ENCODE peak calls at places on chromosomes 16 and 17, in eight cellular contexts. One of them, this sample, is unnamed.

GRCh38 chr17:10761281-10761680 is 31.5 kb upstream of the TMEM220 start:
- DNase-seq in body of pancreas: no peak
- DNase-seq in fibroblast of pulmonary artery: no peak
- DNase-seq in Peyer's patch: no peak
- DNase-seq in mucosa of descending colon: no peak
- DNase-seq in uterus: no peak
- DNase-seq in IMR-90: no peak
- DNase-seq in choroid plexus epithelial cell: no peak
- DNase-seq in this sample: no peak

GRCh38 chr16:59729613-59730012 is 995.5 kb upstream of the GOT2 start:
- DNase-seq in fibroblast of pulmonary artery: no peak
- DNase-seq in uterus: no peak
- DNase-seq in body of pancreas: no peak
- DNase-seq in IMR-90: no peak
- DNase-seq in choroid plexus epithelial cell: no peak
- DNase-seq in Peyer's patch: no peak
- DNase-seq in mucosa of descending colon: no peak
- DNase-seq in this sample: no peak

GRCh38 chr17:28112199-28112995 is 69.9 kb downstream of the NLK start:
- DNase-seq in choroid plexus epithelial cell: peak; percentile 68
- DNase-seq in Peyer's patch: no peak
- DNase-seq in fibroblast of pulmonary artery: peak; percentile 53
- DNase-seq in uterus: no peak
- DNase-seq in IMR-90: peak; percentile 35
- DNase-seq in body of pancreas: no peak
- DNase-seq in mucosa of descending colon: no peak
- DNase-seq in this sample: peak; percentile 8

GRCh38 chr16:79163666-79164377 is 436.7 kb downstream of the MAF start:
- DNase-seq in mucosa of descending colon: no peak
- DNase-seq in choroid plexus epithelial cell: no peak
- DNase-seq in Peyer's patch: peak; percentile 18
- DNase-seq in uterus: no peak
- DNase-seq in IMR-90: no peak
- DNase-seq in fibroblast of pulmonary artery: no peak
- DNase-seq in body of pancreas: no peak
- DNase-seq in this sample: no peak

GRCh38 chr17:18044609-18045008 is 5.4 kb downstream of the GID4 start:
- DNase-seq in uterus: no peak
- DNase-seq in Peyer's patch: no peak
- DNase-seq in IMR-90: no peak
- DNase-seq in mucosa of descending colon: no peak
- DNase-seq in fibroblast of pulmonary artery: no peak
- DNase-seq in choroid plexus epithelial cell: no peak
- DNase-seq in body of pancreas: no peak
- DNase-seq in this sample: no peak

GRCh38 chr17:40602445-40603443 is 37.5 kb upstream of the CCR7 start:
- DNase-seq in fibroblast of pulmonary artery: no peak
- DNase-seq in uterus: no peak
- DNase-seq in choroid plexus epithelial cell: no peak
- DNase-seq in IMR-90: no peak
- DNase-seq in body of pancreas: no peak
- DNase-seq in Peyer's patch: peak; percentile 46
- DNase-seq in mucosa of descending colon: no peak
- DNase-seq in this sample: no peak

GRCh38 chr17:12288007-12288406 is 267.3 kb downstream of the MAP2K4 start:
- DNase-seq in fibroblast of pulmonary artery: no peak
- DNase-seq in IMR-90: peak; percentile 15
- DNase-seq in uterus: no peak
- DNase-seq in body of pancreas: no peak
- DNase-seq in Peyer's patch: no peak
- DNase-seq in choroid plexus epithelial cell: no peak
- DNase-seq in mucosa of descending colon: no peak
- DNase-seq in this sample: no peak

GRCh38 chr17:80751460-80752368 is 207.1 kb downstream of the RPTOR start:
- DNase-seq in IMR-90: peak; percentile 58
- DNase-seq in fibroblast of pulmonary artery: no peak
- DNase-seq in uterus: peak; percentile 33
- DNase-seq in mucosa of descending colon: no peak
- DNase-seq in choroid plexus epithelial cell: peak; percentile 77
- DNase-seq in body of pancreas: no peak
- DNase-seq in Peyer's patch: no peak
- DNase-seq in this sample: no peak

GRCh38 chr17:40854175-40854814 is 12.7 kb downstream of the KRT12 start:
- DNase-seq in mucosa of descending colon: no peak
- DNase-seq in uterus: no peak
- DNase-seq in body of pancreas: no peak
- DNase-seq in fibroblast of pulmonary artery: peak; percentile 87
- DNase-seq in Peyer's patch: no peak
- DNase-seq in IMR-90: peak; percentile 93
- DNase-seq in choroid plexus epithelial cell: peak; percentile 90
- DNase-seq in this sample: peak; percentile 88

GRCh38 chr17:73798111-73798748 is 154.0 kb upstream of the SDK2 start:
- DNase-seq in uterus: no peak
- DNase-seq in Peyer's patch: no peak
- DNase-seq in IMR-90: peak; percentile 45
- DNase-seq in mucosa of descending colon: no peak
- DNase-seq in choroid plexus epithelial cell: peak; percentile 94
- DNase-seq in body of pancreas: peak; percentile 21
- DNase-seq in fibroblast of pulmonary artery: peak; percentile 91
- DNase-seq in this sample: peak; percentile 52

GRCh38 chr17:28369684-28370034 is 448 bp downstream of the VTN start:
- DNase-seq in uterus: no peak
- DNase-seq in Peyer's patch: no peak
- DNase-seq in mucosa of descending colon: no peak
- DNase-seq in choroid plexus epithelial cell: no peak
- DNase-seq in fibroblast of pulmonary artery: no peak
- DNase-seq in IMR-90: no peak
- DNase-seq in body of pancreas: no peak
- DNase-seq in this sample: no peak

GRCh38 chr16:24497405-24497804 is 42.0 kb upstream of the RBBP6 start:
- DNase-seq in Peyer's patch: no peak
- DNase-seq in uterus: no peak
- DNase-seq in body of pancreas: no peak
- DNase-seq in fibroblast of pulmonary artery: peak; percentile 10
- DNase-seq in choroid plexus epithelial cell: peak; percentile 50
- DNase-seq in IMR-90: peak; percentile 8
- DNase-seq in mucosa of descending colon: no peak
- DNase-seq in this sample: peak; percentile 64

GRCh38 chr16:47143329-47143676 is 442 bp downstream of the NETO2 start:
- DNase-seq in fibroblast of pulmonary artery: peak; percentile 74
- DNase-seq in Peyer's patch: peak; percentile 45
- DNase-seq in IMR-90: peak; percentile 63
- DNase-seq in uterus: peak; percentile 16
- DNase-seq in body of pancreas: peak; percentile 31
- DNase-seq in mucosa of descending colon: peak; percentile 74
- DNase-seq in choroid plexus epithelial cell: peak; percentile 68
- DNase-seq in this sample: peak; percentile 80

GRCh38 chr16:68636064-68636551 is 9.0 kb upstream of the CDH3 start:
- DNase-seq in Peyer's patch: no peak
- DNase-seq in IMR-90: no peak
- DNase-seq in mucosa of descending colon: no peak
- DNase-seq in fibroblast of pulmonary artery: peak; percentile 31
- DNase-seq in choroid plexus epithelial cell: no peak
- DNase-seq in uterus: peak; percentile 48
- DNase-seq in body of pancreas: no peak
- DNase-seq in this sample: peak; percentile 99

GRCh38 chr17:28188841-28189263 is 130.1 kb upstream of the TMEM97 start:
- DNase-seq in uterus: no peak
- DNase-seq in IMR-90: peak; percentile 78
- DNase-seq in choroid plexus epithelial cell: peak; percentile 43
- DNase-seq in body of pancreas: no peak
- DNase-seq in mucosa of descending colon: no peak
- DNase-seq in fibroblast of pulmonary artery: no peak
- DNase-seq in Peyer's patch: no peak
- DNase-seq in this sample: peak; percentile 88

GRCh38 chr17:79565606-79566250 is 45.1 kb downstream of the RBFOX3 start:
- DNase-seq in body of pancreas: no peak
- DNase-seq in fibroblast of pulmonary artery: no peak
- DNase-seq in IMR-90: no peak
- DNase-seq in Peyer's patch: no peak
- DNase-seq in mucosa of descending colon: no peak
- DNase-seq in uterus: no peak
- DNase-seq in choroid plexus epithelial cell: no peak
- DNase-seq in this sample: no peak

GRCh38 chr16:85986931-85987749 is 88.2 kb downstream of the IRF8 start:
- DNase-seq in choroid plexus epithelial cell: no peak
- DNase-seq in fibroblast of pulmonary artery: no peak
- DNase-seq in mucosa of descending colon: no peak
- DNase-seq in IMR-90: no peak
- DNase-seq in Peyer's patch: no peak
- DNase-seq in body of pancreas: no peak
- DNase-seq in uterus: no peak
- DNase-seq in this sample: no peak

GRCh38 chr17:60135951-60136666 is 13.7 kb upstream of the CA4 start:
- DNase-seq in body of pancreas: peak; percentile 10
- DNase-seq in uterus: no peak
- DNase-seq in mucosa of descending colon: peak; percentile 34
- DNase-seq in choroid plexus epithelial cell: no peak
- DNase-seq in IMR-90: no peak
- DNase-seq in Peyer's patch: no peak
- DNase-seq in fibroblast of pulmonary artery: no peak
- DNase-seq in this sample: no peak

GRCh38 chr16:27676807-27677206 is 126.9 kb downstream of the KATNIP start:
- DNase-seq in IMR-90: peak; percentile 80
- DNase-seq in fibroblast of pulmonary artery: peak; percentile 25
- DNase-seq in body of pancreas: no peak
- DNase-seq in mucosa of descending colon: no peak
- DNase-seq in choroid plexus epithelial cell: peak; percentile 49
- DNase-seq in uterus: no peak
- DNase-seq in Peyer's patch: no peak
- DNase-seq in this sample: no peak

GRCh38 chr17:77212081-77212832 is 71.5 kb downstream of the SEC14L1 start:
- DNase-seq in IMR-90: no peak
- DNase-seq in body of pancreas: no peak
- DNase-seq in fibroblast of pulmonary artery: no peak
- DNase-seq in mucosa of descending colon: peak; percentile 38
- DNase-seq in choroid plexus epithelial cell: no peak
- DNase-seq in uterus: no peak
- DNase-seq in Peyer's patch: peak; percentile 67
- DNase-seq in this sample: no peak
- H3K4me3 ChIP-seq in IMR-90: no peak overlapping the region
- H3K4me3 ChIP-seq in body of pancreas: no peak overlapping the region
- H3K4me3 ChIP-seq in fibroblast of pulmonary artery: no peak overlapping the region
- H3K4me3 ChIP-seq in mucosa of descending colon: no peak overlapping the region
- H3K4me3 ChIP-seq in choroid plexus epithelial cell: no peak overlapping the region
- H3K4me3 ChIP-seq in uterus: no peak overlapping the region
- H3K4me3 ChIP-seq in Peyer's patch: no peak overlapping the region
- H3K4me3 ChIP-seq in this sample: no peak overlapping the region

GRCh38 chr16:83995756-83996155 is 27.7 kb downstream of the NECAB2 start:
- DNase-seq in fibroblast of pulmonary artery: no peak
- DNase-seq in IMR-90: peak; percentile 10
- DNase-seq in uterus: no peak
- DNase-seq in choroid plexus epithelial cell: peak; percentile 92
- DNase-seq in body of pancreas: peak; percentile 25
- DNase-seq in mucosa of descending colon: no peak
- DNase-seq in Peyer's patch: no peak
- DNase-seq in this sample: peak; percentile 39

GRCh38 chr16:83994703-83995102 is 26.7 kb downstream of the NECAB2 start:
- DNase-seq in body of pancreas: no peak
- DNase-seq in uterus: no peak
- DNase-seq in fibroblast of pulmonary artery: peak; percentile 30
- DNase-seq in Peyer's patch: no peak
- DNase-seq in mucosa of descending colon: no peak
- DNase-seq in choroid plexus epithelial cell: peak; percentile 38
- DNase-seq in IMR-90: peak; percentile 22
- DNase-seq in this sample: no peak

GRCh38 chr16:83994087-83994486 is 26.0 kb downstream of the NECAB2 start:
- DNase-seq in uterus: no peak
- DNase-seq in mucosa of descending colon: no peak
- DNase-seq in Peyer's patch: no peak
- DNase-seq in IMR-90: peak; percentile 95
- DNase-seq in choroid plexus epithelial cell: peak; percentile 96
- DNase-seq in body of pancreas: no peak
- DNase-seq in fibroblast of pulmonary artery: peak; percentile 95
- DNase-seq in this sample: peak; percentile 96

GRCh38 chr16:83998091-83998490 is 30.0 kb downstream of the NECAB2 start:
- DNase-seq in mucosa of descending colon: no peak
- DNase-seq in IMR-90: no peak
- DNase-seq in choroid plexus epithelial cell: no peak
- DNase-seq in fibroblast of pulmonary artery: no peak
- DNase-seq in Peyer's patch: no peak
- DNase-seq in body of pancreas: no peak
- DNase-seq in uterus: no peak
- DNase-seq in this sample: no peak

GRCh38 chr16:83996481-83997252 is 28.6 kb downstream of the NECAB2 start:
- DNase-seq in Peyer's patch: no peak
- DNase-seq in mucosa of descending colon: no peak
- DNase-seq in uterus: no peak
- DNase-seq in fibroblast of pulmonary artery: no peak
- DNase-seq in body of pancreas: no peak
- DNase-seq in choroid plexus epithelial cell: no peak
- DNase-seq in IMR-90: no peak
- DNase-seq in this sample: no peak
- TF ChIP-seq CTCF in Peyer's patch: no peak
- TF ChIP-seq CTCF in mucosa of descending colon: no peak
- TF ChIP-seq CTCF in uterus: no peak
- TF ChIP-seq CTCF in fibroblast of pulmonary artery: peak; percentile 8
- TF ChIP-seq CTCF in body of pancreas: no peak
- TF ChIP-seq CTCF in choroid plexus epithelial cell: no peak
- TF ChIP-seq CTCF in IMR-90: no peak
- TF ChIP-seq CTCF in this sample: no peak

GRCh38 chr17:72123964-72124791 is 3.4 kb downstream of the SOX9 start:
- DNase-seq in IMR-90: no peak
- DNase-seq in Peyer's patch: no peak
- DNase-seq in choroid plexus epithelial cell: no peak
- DNase-seq in uterus: no peak
- DNase-seq in fibroblast of pulmonary artery: peak; percentile 22
- DNase-seq in body of pancreas: peak; percentile 26
- DNase-seq in mucosa of descending colon: no peak
- DNase-seq in this sample: peak; percentile 24

GRCh38 chr17:72123496-72123963 is 2.7 kb downstream of the SOX9 start:
- DNase-seq in choroid plexus epithelial cell: no peak
- DNase-seq in uterus: no peak
- DNase-seq in IMR-90: no peak
- DNase-seq in fibroblast of pulmonary artery: no peak
- DNase-seq in Peyer's patch: no peak
- DNase-seq in mucosa of descending colon: peak; percentile 59
- DNase-seq in body of pancreas: no peak
- DNase-seq in this sample: no peak

GRCh38 chr17:72125742-72126141 is 4.9 kb downstream of the SOX9 start:
- DNase-seq in body of pancreas: no peak
- DNase-seq in Peyer's patch: no peak
- DNase-seq in choroid plexus epithelial cell: no peak
- DNase-seq in uterus: no peak
- DNase-seq in mucosa of descending colon: no peak
- DNase-seq in fibroblast of pulmonary artery: peak; percentile 59
- DNase-seq in IMR-90: peak; percentile 62
- DNase-seq in this sample: peak; percentile 66

GRCh38 chr17:72126575-72127486 is 6.0 kb downstream of the SOX9 start:
- DNase-seq in fibroblast of pulmonary artery: peak; percentile 56
- DNase-seq in body of pancreas: peak; percentile 40
- DNase-seq in uterus: no peak
- DNase-seq in mucosa of descending colon: no peak
- DNase-seq in IMR-90: peak; percentile 83
- DNase-seq in choroid plexus epithelial cell: peak; percentile 42
- DNase-seq in Peyer's patch: no peak
- DNase-seq in this sample: peak; percentile 67

GRCh38 chr17:72125226-72125651 is 4.4 kb downstream of the SOX9 start:
- DNase-seq in body of pancreas: no peak
- DNase-seq in IMR-90: peak; percentile 61
- DNase-seq in uterus: no peak
- DNase-seq in fibroblast of pulmonary artery: peak; percentile 24
- DNase-seq in mucosa of descending colon: no peak
- DNase-seq in choroid plexus epithelial cell: no peak
- DNase-seq in Peyer's patch: no peak
- DNase-seq in this sample: peak; percentile 63
- H3K4me3 ChIP-seq in body of pancreas: no peak overlapping the region
- H3K4me3 ChIP-seq in IMR-90: no peak overlapping the region
- H3K4me3 ChIP-seq in uterus: no peak overlapping the region
- H3K4me3 ChIP-seq in fibroblast of pulmonary artery: peak overlapping the region; percentile 93
- H3K4me3 ChIP-seq in mucosa of descending colon: no peak overlapping the region
- H3K4me3 ChIP-seq in choroid plexus epithelial cell: no peak overlapping the region
- H3K4me3 ChIP-seq in Peyer's patch: no peak overlapping the region
- H3K4me3 ChIP-seq in this sample: no peak overlapping the region

GRCh38 chr16:89132194-89133005 is 38.7 kb downstream of the ACSF3 start:
- DNase-seq in fibroblast of pulmonary artery: no peak
- DNase-seq in choroid plexus epithelial cell: no peak
- DNase-seq in uterus: no peak
- DNase-seq in mucosa of descending colon: peak; percentile 27
- DNase-seq in IMR-90: no peak
- DNase-seq in Peyer's patch: no peak
- DNase-seq in body of pancreas: no peak
- DNase-seq in this sample: no peak
- TF ChIP-seq CTCF in fibroblast of pulmonary artery: no peak
- TF ChIP-seq CTCF in choroid plexus epithelial cell: no peak
- TF ChIP-seq CTCF in uterus: no peak
- TF ChIP-seq CTCF in mucosa of descending colon: no peak
- TF ChIP-seq CTCF in IMR-90: no peak
- TF ChIP-seq CTCF in Peyer's patch: no peak
- TF ChIP-seq CTCF in body of pancreas: no peak
- TF ChIP-seq CTCF in this sample: no peak